ENCODE peak calls at places on chromosome 19, in eight cellular contexts. B is body of pancreas, K is uterus, T is IMR-90, Z is Peyer's patch, J is prostate gland, X is spleen, D is lower leg skin. M is an unnamed sample.
A peak's percentile ranks its signal among the peaks of the same experiment; 100 is the strongest.

GRCh38 chr19:46288896-46289588 is 7.8 kb upstream of the HIF3A start:
- DNase-seq in B (no peak), K (peak; percentile 44), T (peak; percentile 82), Z (no peak), J (no peak), X (no peak), D (no peak), M (no peak)

GRCh38 chr19:1087813-1088418 is 7.3 kb downstream of the POLR2E start:
- DNase-seq in B (peak; percentile 77), K (no peak), T (no peak), Z (peak; percentile 88), J (no peak), X (peak; percentile 91), D (no peak), M (peak; percentile 51)

GRCh38 chr19:418761-419632 is 10.1 kb upstream of the C2CD4C start:
- DNase-seq in B (no peak), K (peak; percentile 30), T (no peak), Z (no peak), J (no peak), X (peak; percentile 69), D (no peak), M (no peak)

GRCh38 chr19:58558623-58559274 is 338 bp upstream of the UBE2M start:
- DNase-seq in B (peak; percentile 99), K (peak; percentile 99), T (peak; percentile 98), Z (peak; percentile 99), J (peak; percentile 98), X (peak; percentile 99), D (peak; percentile 99), M (peak; percentile 99)

GRCh38 chr19:41226874-41227390 is 7.9 kb downstream of the AXL start:
- DNase-seq in B (no peak), K (no peak), T (no peak), Z (no peak), J (no peak), X (no peak), D (no peak), M (no peak)

GRCh38 chr19:55601127-55601526 is 1.0 kb downstream of the ZNF524 start:
- DNase-seq in B (no peak), K (no peak), T (no peak), Z (no peak), J (peak; percentile 21), X (no peak), D (no peak), M (no peak)

GRCh38 chr19:45153339-45154063 is 7.3 kb downstream of the NKPD1 start:
- DNase-seq in B (peak; percentile 24), K (no peak), T (peak; percentile 48), Z (no peak), J (no peak), X (no peak), D (no peak), M (no peak)

GRCh38 chr19:51971624-51972023 is 15.0 kb downstream of the ZNF350 start:
- DNase-seq in B (no peak), K (no peak), T (peak; percentile 13), Z (no peak), J (no peak), X (no peak), D (no peak), M (no peak)

GRCh38 chr19:42544146-42544545 is 15.9 kb upstream of the CEACAM1 start:
- DNase-seq in B (no peak), K (no peak), T (no peak), Z (no peak), J (no peak), X (no peak), D (no peak), M (no peak)

GRCh38 chr19:18165794-18166544 is 7.6 kb upstream of the IFI30 start:
- DNase-seq in B (no peak), K (no peak), T (no peak), Z (no peak), J (no peak), X (no peak), D (no peak), M (no peak)

GRCh38 chr19:30085394-30085793 is 143.4 kb downstream of the URI1 start:
- DNase-seq in B (peak; percentile 27), K (no peak), T (no peak), Z (no peak), J (no peak), X (peak; percentile 46), D (no peak), M (no peak)

GRCh38 chr19:1933245-1933644 is 7.7 kb upstream of the CSNK1G2 start:
- DNase-seq in B (no peak), K (no peak), T (no peak), Z (no peak), J (no peak), X (no peak), D (no peak), M (no peak)

GRCh38 chr19:38649305-38650179 is 2.1 kb downstream of the ACTN4 start:
- DNase-seq in B (peak; percentile 85), K (peak; percentile 72), T (no peak), Z (no peak), J (peak; percentile 82), X (peak; percentile 85), D (no peak), M (no peak)

GRCh38 chr19:39083983-39084731 is at the start of gene ACP7:
- DNase-seq in B (peak; percentile 8), K (no peak), T (no peak), Z (no peak), J (no peak), X (no peak), D (no peak), M (no peak)

DNA sequence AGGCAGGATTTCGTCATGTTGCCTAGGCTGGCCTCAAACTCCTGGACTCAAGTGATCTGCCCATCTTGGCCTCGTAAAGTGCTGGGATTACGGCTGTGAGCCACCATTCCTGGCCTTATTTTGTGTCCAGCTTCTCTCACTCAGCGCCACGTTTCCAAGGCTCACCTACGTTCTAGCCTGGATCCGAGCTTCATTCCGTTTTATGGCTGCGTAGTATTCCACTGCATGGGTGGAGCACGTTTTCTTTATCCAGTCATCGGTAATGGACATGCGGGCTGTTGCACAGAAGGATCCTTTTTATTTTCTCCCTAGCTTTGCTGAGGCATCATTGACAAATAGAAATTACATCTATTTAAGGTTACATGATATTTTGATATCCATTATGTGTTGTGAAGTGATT is 16.6 kb downstream of the ADGRL1 start:
- DNase-seq in B (no peak), K (no peak), T (no peak), Z (no peak), J (no peak), X (no peak), D (no peak), M (no peak)
- TF ChIP-seq POLR2A in B (no peak), K (no peak), T (no peak), Z (no peak), J (no peak), X (no peak), D (no peak), M (no peak)

DNA sequence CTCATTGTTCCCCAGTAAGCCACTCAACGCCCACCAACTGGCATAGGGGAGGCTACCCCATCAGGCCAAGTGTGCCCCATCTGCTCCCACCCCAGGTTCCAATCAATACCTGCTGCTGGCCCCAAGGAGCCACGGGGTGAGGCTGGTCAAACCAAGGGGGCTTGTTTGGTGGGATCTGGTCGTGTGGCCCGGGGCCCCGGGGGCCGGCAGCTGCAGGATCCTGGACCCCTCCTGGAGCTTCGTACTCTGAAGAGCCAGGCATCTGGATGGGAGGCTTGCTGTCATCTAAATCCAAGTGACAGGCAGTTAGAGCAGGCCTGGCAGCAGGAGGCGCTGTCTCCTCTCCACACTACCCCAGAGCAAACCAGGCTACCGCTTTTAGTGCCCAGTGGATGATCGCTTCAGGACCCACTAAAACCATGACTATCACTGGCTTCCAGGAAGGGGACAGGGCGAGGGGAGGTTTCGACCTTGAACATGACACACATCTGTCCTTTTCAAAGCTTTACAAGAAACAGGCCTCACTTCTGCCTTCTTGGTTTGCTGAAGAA is 14.2 kb downstream of the CHERP start:
- DNase-seq in B (peak; percentile 23), K (no peak), T (no peak), Z (no peak), J (no peak), X (no peak), D (no peak), M (no peak)
- TF ChIP-seq CTCF in B (peak; percentile 31), K (no peak), T (peak; percentile 25), Z (no peak), J (peak; percentile 9), X (no peak), D (no peak), M (no peak)

GRCh38 chr19:15378529-15379082 is 981 bp downstream of the AKAP8 start:
- DNase-seq in B (peak; percentile 63), K (no peak), T (peak; percentile 41), Z (peak; percentile 59), J (peak; percentile 45), X (peak; percentile 90), D (peak; percentile 50), M (peak; percentile 31)
- TF ChIP-seq POLR2A in B (no peak), K (no peak), T (no peak), Z (no peak), J (no peak), X (no peak), D (no peak), M (no peak)

GRCh38 chr19:6318772-6319171 is 14.6 kb downstream of the ACER1 start:
- DNase-seq in B (no peak), K (no peak), T (peak; percentile 10), Z (no peak), J (no peak), X (no peak), D (no peak), M (no peak)
- TF ChIP-seq CTCF in B (no peak), K (no peak), T (no peak), Z (no peak), J (no peak), X (no peak), D (no peak), M (no peak)

GRCh38 chr19:23345838-23346237 is 49.4 kb downstream of the ZNF91 start:
- DNase-seq in B (no peak), K (no peak), T (no peak), Z (no peak), J (no peak), X (no peak), D (no peak), M (no peak)
- TF ChIP-seq POLR2A in B (no peak), K (no peak), T (no peak), Z (no peak), J (no peak), X (no peak), D (no peak), M (no peak)

DNA sequence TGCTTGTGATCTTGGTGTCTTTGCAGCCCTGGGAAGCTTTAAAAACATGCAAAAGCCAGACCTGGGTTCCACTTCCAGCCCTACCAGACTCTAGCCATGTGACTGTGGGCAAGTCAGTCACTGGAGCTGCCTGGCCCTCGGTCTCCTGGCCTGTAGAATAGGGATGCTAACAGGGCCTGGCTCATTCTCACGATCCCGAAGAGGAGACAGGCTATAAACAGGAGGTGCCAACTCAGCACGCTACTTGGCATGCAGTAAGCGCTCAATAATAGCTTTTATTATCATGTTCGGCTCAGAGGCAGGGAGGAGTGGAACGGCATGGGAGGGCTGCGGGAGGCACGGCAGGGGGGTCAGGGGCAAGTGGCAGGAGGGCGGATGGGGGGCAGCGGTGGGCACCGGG is 1.7 kb downstream of the CTXN1 start:
- DNase-seq in B (no peak), K (no peak), T (no peak), Z (no peak), J (no peak), X (no peak), D (no peak), M (no peak)
- TF ChIP-seq CTCF in B (no peak), K (no peak), T (no peak), Z (no peak), J (no peak), X (no peak), D (no peak), M (no peak)

GRCh38 chr19:35712910-35713845 is 4.6 kb upstream of the KMT2B start:
- DNase-seq in B (no peak), K (no peak), T (no peak), Z (peak; percentile 82), J (no peak), X (no peak), D (no peak), M (no peak)
- TF ChIP-seq POLR2A in B (no peak), K (no peak), T (no peak), Z (no peak), J (no peak), X (no peak), D (no peak), M (no peak)